ENCODE peak calls at places on chromosomes 12 and 14, in five cellular contexts. S is mucosa of descending colon, H is body of pancreas, D is A549, T is GM13977. F is an unnamed sample.

GRCh38 chr14:89719371-89720075 is 235.0 kb downstream of the EFCAB11 start:
- DNase-seq in H (no peak), D (no peak), T (no peak), S (no peak), F (no peak)

GRCh38 chr12:75427491-75427890 is 36.6 kb downstream of the GLIPR1L2 start:
- DNase-seq in S (no peak), T (no peak), D (no peak), H (no peak), F (no peak)

GRCh38 chr12:122489038-122489437 is 11.7 kb downstream of the ZCCHC8 start:
- DNase-seq in H (no peak), D (no peak), T (no peak), S (no peak), F (no peak)

GRCh38 chr12:45324391-45324790 is 108.5 kb downstream of the ANO6 start:
- DNase-seq in D (no peak), H (no peak), T (no peak), S (no peak), F (no peak)

GRCh38 chr12:49626836-49627235 is 3.5 kb downstream of the PRPF40B start:
- DNase-seq in T (no peak), S (no peak), H (no peak), D (no peak), F (no peak)

GRCh38 chr12:22230280-22230794 is 104.2 kb downstream of the ST8SIA1 start:
- DNase-seq in D (peak), S (no peak), H (no peak), T (no peak), F (no peak)

GRCh38 chr14:76919811-76920571 is 93.8 kb downstream of the LRRC74A start:
- DNase-seq in H (peak), T (no peak), S (peak), D (no peak), F (no peak)

GRCh38 chr14:92613008-92613658 is 99.6 kb downstream of the RIN3 start:
- DNase-seq in D (no peak), T (peak), H (no peak), S (peak), F (no peak)

GRCh38 chr12:12007713-12008231 is 63.0 kb upstream of the BCL2L14 start:
- DNase-seq in D (no peak), S (no peak), T (no peak), H (no peak), F (no peak)

GRCh38 chr14:81062816-81063215 is 107.4 kb downstream of the TSHR start:
- DNase-seq in H (no peak), S (no peak), D (no peak), T (no peak), F (no peak)
- TF ChIP-seq CTCF in H (no peak), S (no peak), D (peak), T (peak), F (peak)

DNA sequence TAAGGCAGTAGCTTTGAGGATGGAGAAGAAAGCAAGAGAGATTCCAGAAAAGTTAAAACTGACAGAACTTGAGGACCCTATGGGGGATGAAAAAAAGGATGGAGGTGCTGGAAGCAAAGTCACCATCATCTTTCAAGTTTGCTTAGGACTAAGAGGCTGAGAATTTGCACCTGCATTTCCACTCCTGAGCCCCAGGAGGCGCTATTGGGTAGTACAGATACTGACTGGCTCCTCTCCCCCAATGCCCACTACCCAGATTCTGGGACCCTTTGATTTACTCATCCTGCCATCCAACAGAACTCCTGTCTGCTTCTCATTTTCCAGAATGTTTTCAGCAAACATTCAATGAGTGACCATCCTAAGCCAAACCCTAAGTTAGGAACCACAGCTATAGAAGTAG is 34.0 kb upstream of the CMKLR1 start:
- DNase-seq in T (no peak), S (no peak), D (no peak), H (no peak), F (no peak)
- TF ChIP-seq CTCF in T (peak), S (no peak), D (no peak), H (no peak), F (peak)

GRCh38 chr14:73176673-73177072 is 40.4 kb downstream of the PSEN1 start:
- DNase-seq in S (no peak), H (no peak), D (no peak), T (no peak), F (no peak)

GRCh38 chr14:73170686-73171085 is 34.4 kb downstream of the PSEN1 start:
- DNase-seq in S (no peak), D (no peak), H (no peak), T (no peak), F (no peak)

GRCh38 chr14:73168274-73168673 is 32.0 kb downstream of the PSEN1 start:
- DNase-seq in T (no peak), S (no peak), H (no peak), D (no peak), F (no peak)

GRCh38 chr14:73168691-73169090 is 32.4 kb downstream of the PSEN1 start:
- DNase-seq in T (no peak), S (no peak), D (no peak), H (no peak), F (no peak)

DNA sequence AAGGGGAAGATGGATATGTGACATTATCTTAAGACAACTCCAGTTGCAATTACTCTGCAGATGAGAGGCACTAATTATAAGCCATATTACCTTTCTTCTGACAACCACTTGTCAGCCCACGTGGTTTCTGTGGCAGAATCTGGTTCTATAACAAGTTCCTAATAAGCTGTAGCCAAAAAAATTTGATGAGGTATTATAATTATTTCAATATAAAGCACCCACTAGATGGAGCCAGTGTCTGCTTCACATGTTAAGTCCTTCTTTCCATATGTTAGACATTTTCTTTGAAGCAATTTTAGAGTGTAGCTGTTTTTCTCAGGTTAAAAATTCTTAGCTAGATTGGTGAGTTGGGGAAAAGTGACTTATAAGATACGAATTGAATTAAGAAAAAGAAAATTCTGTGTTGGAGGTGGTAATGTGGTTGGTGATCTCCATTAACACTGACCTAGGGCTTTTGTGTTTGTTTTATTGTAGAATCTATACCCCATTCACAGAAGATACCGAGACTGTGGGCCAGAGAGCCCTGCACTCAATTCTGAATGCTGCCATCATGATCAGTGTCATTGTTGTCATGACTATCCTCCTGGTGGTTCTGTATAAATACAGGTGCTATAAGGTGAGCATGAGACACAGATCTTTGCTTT is 36.9 kb downstream of the PSEN1 start:
- DNase-seq in D (peak), T (peak), S (no peak), H (no peak), F (no peak)
- TF ChIP-seq CTCF in D (peak), T (peak), S (no peak), H (peak), F (peak)

GRCh38 chr14:101072945-101073597 is 169.5 kb upstream of the RTL1 start:
- DNase-seq in H (no peak), D (peak), S (peak), T (peak), F (peak)
- TF ChIP-seq CTCF in H (no peak), D (peak), S (no peak), T (no peak), F (peak)

GRCh38 chr14:35215110-35215872 is 76.9 kb upstream of the PSMA6 start:
- DNase-seq in T (peak), D (peak), S (no peak), H (no peak), F (no peak)
- TF ChIP-seq CTCF in T (peak), D (peak), S (peak), H (peak), F (peak)

GRCh38 chr12:85445060-85445938 is 165.3 kb downstream of the ALX1 start:
- DNase-seq in D (no peak), H (no peak), T (no peak), S (peak), F (no peak)
- TF ChIP-seq CTCF in D (no peak), H (no peak), T (no peak), S (no peak), F (no peak)

F was measured in chondrocyte.